ENCODE peak calls at places on chromosomes 2 and 18, in six cellular contexts. Q is HTR-8/SVneo; W is activated naive CD4-positive, alpha-beta T cell treated with anti-CD3 and anti-CD28 coated beads, Interleukin-2, amount 10 ng/mL, durations not matched to agents 7 days and 5 days; I is RPMI7951; C is stimulated activated CD4-positive, alpha-beta T cell treated with anti-CD3 and anti-CD28 coated beads, TNF-alpha, amount 100 ng/mL, for 4 hours; B is astrocyte of the cerebellum. Z is an unnamed sample.

GRCh38 chr2:236584521-236585384 is 15.1 kb downstream of the ACKR3 start:
- DNase-seq in W (no peak), Q (no peak), B (no peak), I (peak), C (no peak), Z (no peak)

GRCh38 chr2:59892398-59892797 is 661.1 kb downstream of the BCL11A start:
- DNase-seq in Q (no peak), W (no peak), C (no peak), B (no peak), I (no peak), Z (no peak)

GRCh38 chr2:96860065-96861029 is 2.5 kb upstream of the ANKRD39 start:
- DNase-seq in I (peak), Q (no peak), C (peak), B (no peak), W (no peak), Z (no peak)

GRCh38 chr2:202050652-202051051 is 17.0 kb downstream of the FZD7 start:
- DNase-seq in I (no peak), B (no peak), C (no peak), W (no peak), Q (no peak), Z (no peak)

GRCh38 chr18:62754026-62754425 is 38.7 kb downstream of the PHLPP1 start:
- DNase-seq in B (no peak), C (no peak), Q (no peak), I (no peak), W (no peak), Z (no peak)

GRCh38 chr2:88626171-88627054 is 851 bp downstream of the EIF2AK3 start:
- DNase-seq in I (peak), C (peak), W (peak), B (no peak), Q (peak), Z (no peak)

GRCh38 chr2:18518116-18519111 is 42.0 kb downstream of the RDH14 start:
- DNase-seq in C (no peak), B (peak), I (peak), W (no peak), Q (peak), Z (no peak)

GRCh38 chr2:102130651-102130991 is 11.9 kb upstream of the IL1R1 start:
- DNase-seq in C (no peak), Q (no peak), W (no peak), B (no peak), I (no peak), Z (no peak)

GRCh38 chr2:197915548-197916265 is 111.3 kb downstream of the PLCL1 start:
- DNase-seq in B (peak), I (no peak), W (no peak), Q (no peak), C (no peak), Z (peak)

GRCh38 chr18:58140366-58141325 is 96.6 kb downstream of the NEDD4L start:
- DNase-seq in Q (no peak), W (no peak), C (no peak), I (peak), B (no peak), Z (no peak)

GRCh38 chr2:187451510-187451909 is 3.5 kb upstream of the CALCRL start:
- DNase-seq in C (no peak), Q (no peak), W (no peak), B (no peak), I (no peak), Z (no peak)

GRCh38 chr2:190344275-190344827 is 962 bp downstream of the INPP1 start:
- DNase-seq in Q (peak), B (no peak), W (no peak), C (peak), I (peak), Z (no peak)

GRCh38 chr2:133400411-133400810 is 167.9 kb downstream of the NCKAP5 start:
- DNase-seq in Q (no peak), C (no peak), B (no peak), W (no peak), I (no peak), Z (no peak)

GRCh38 chr2:217625475-217626245 is 377.1 kb downstream of the TNS1 start:
- DNase-seq in B (no peak), W (no peak), Q (no peak), C (no peak), I (peak), Z (peak)

GRCh38 chr2:62457555-62457954 is 48.4 kb downstream of the TMEM17 start:
- DNase-seq in C (no peak), B (no peak), W (no peak), I (no peak), Q (no peak), Z (no peak)

GRCh38 chr2:17000083-17000482 is 334.4 kb upstream of the CYRIA start:
- DNase-seq in B (no peak), W (no peak), I (no peak), C (no peak), Q (no peak), Z (no peak)

GRCh38 chr2:3927031-3927430 is 223.7 kb downstream of the DCDC2C start:
- DNase-seq in B (no peak), Q (no peak), C (no peak), W (no peak), I (no peak), Z (no peak)

GRCh38 chr2:179297922-179298321 is 33.3 kb upstream of the SESTD1 start:
- DNase-seq in C (no peak), Q (no peak), I (peak), W (no peak), B (no peak), Z (no peak)

GRCh38 chr2:226699321-226699720 is 100.3 kb downstream of the IRS1 start:
- DNase-seq in Q (no peak), I (peak), C (no peak), B (no peak), W (no peak), Z (peak)

GRCh38 chr2:40204268-40204667 is 247.6 kb downstream of the SLC8A1 start:
- DNase-seq in I (peak), W (no peak), Q (no peak), C (no peak), B (peak), Z (no peak)

GRCh38 chr2:46294185-46294836 is 2.9 kb upstream of the EPAS1 start:
- DNase-seq in B (no peak), I (peak), W (peak), Q (no peak), C (no peak), Z (no peak)

GRCh38 chr18:4017479-4017878 is 437.6 kb downstream of the DLGAP1 start:
- DNase-seq in C (no peak), I (peak), B (no peak), Q (peak), W (no peak), Z (no peak)

GRCh38 chr2:20149703-20150030 is 75.3 kb downstream of the SDC1 start:
- DNase-seq in C (no peak), W (no peak), I (no peak), Q (no peak), B (no peak), Z (no peak)

GRCh38 chr2:9205481-9205880 is 1.1 kb upstream of the ASAP2 start:
- DNase-seq in C (no peak), B (no peak), I (peak), W (no peak), Q (no peak), Z (no peak)

GRCh38 chr2:240926516-240927389 is 20.6 kb downstream of the CROCC2 start:
- DNase-seq in B (no peak), I (peak), Q (no peak), C (no peak), W (peak), Z (no peak)

GRCh38 chr2:195280024-195280423 is 377.0 kb upstream of the SLC39A10 start:
- DNase-seq in W (no peak), B (no peak), I (no peak), Q (no peak), C (no peak), Z (no peak)

GRCh38 chr2:108565778-108566375 is 31.6 kb downstream of the LIMS1 start:
- DNase-seq in W (no peak), B (no peak), C (no peak), Q (no peak), I (no peak), Z (no peak)

GRCh38 chr2:134771313-134771801 is 52.6 kb upstream of the TMEM163 start:
- DNase-seq in Q (no peak), I (peak), B (no peak), W (no peak), C (no peak), Z (no peak)

GRCh38 chr2:119119076-119119710 is 39.4 kb downstream of the C1QL2 start:
- DNase-seq in W (no peak), I (no peak), Q (no peak), B (no peak), C (no peak), Z (no peak)

GRCh38 chr2:201643216-201643651 is at the start of gene TMEM237:
- DNase-seq in W (peak), I (peak), C (peak), Q (peak), B (no peak), Z (no peak)

GRCh38 chr2:45009303-45009927 is at the start of gene SIX2:
- DNase-seq in W (no peak), B (peak), I (peak), C (no peak), Q (peak), Z (peak)

GRCh38 chr2:234313498-234313897 is 183.4 kb downstream of the ARL4C start:
- DNase-seq in I (no peak), W (no peak), C (no peak), B (no peak), Q (no peak), Z (no peak)

GRCh38 chr18:28823506-28824182 is 646.7 kb upstream of the CDH2 start:
- DNase-seq in B (no peak), Q (no peak), W (no peak), I (peak), C (no peak), Z (no peak)

GRCh38 chr2:54457326-54458023 is 1.3 kb downstream of the SPTBN1 start:
- DNase-seq in C (no peak), Q (peak), B (no peak), I (peak), W (peak), Z (no peak)

GRCh38 chr2:16326736-16327300 is 338.8 kb downstream of the CYRIA start:
- DNase-seq in Q (no peak), B (no peak), C (no peak), I (no peak), W (no peak), Z (no peak)

GRCh38 chr18:8478166-8478967 is 130.9 kb upstream of the RAB12 start:
- DNase-seq in W (peak), B (no peak), I (peak), C (no peak), Q (peak), Z (peak)

GRCh38 chr2:167333245-167333644 is 445.0 kb downstream of the XIRP2 start:
- DNase-seq in Q (no peak), C (no peak), B (no peak), I (no peak), W (no peak), Z (no peak)

GRCh38 chr2:127566576-127566975 is 31.1 kb downstream of the MYO7B start:
- DNase-seq in I (no peak), B (no peak), C (no peak), Q (no peak), W (no peak), Z (no peak)

GRCh38 chr2:212843409-212844199 is 305.0 kb upstream of the ERBB4 start:
- DNase-seq in B (peak), I (peak), Q (peak), W (no peak), C (no peak), Z (peak)

Z was measured in GM04504.